ENCODE peak calls at places on chromosome 18, in nine cellular contexts. X, I, H, E, S, U, W, M and P are unnamed samples.

GRCh38 chr18:56298935-56299334 is 339.5 kb downstream of the TXNL1 start:
- DNase-seq in W (no peak), M (peak; percentile 68), X (peak; percentile 15), S (peak; percentile 75), U (no peak), E (no peak), I (no peak), H (no peak), P (no peak)

GRCh38 chr18:6382968-6383367 is 31.7 kb downstream of the L3MBTL4 start:
- DNase-seq in W (no peak), U (peak; percentile 9), M (no peak), S (no peak), H (no peak), X (no peak), E (no peak), I (no peak), P (peak; percentile 93)

GRCh38 chr18:21997207-21998143 is 171.9 kb upstream of the GATA6 start:
- DNase-seq in U (peak; percentile 70), I (peak; percentile 68), X (peak; percentile 63), W (no peak), M (peak; percentile 37), E (no peak), S (peak; percentile 49), H (no peak), P (peak; percentile 62)

GRCh38 chr18:75125359-75126331 is 83.3 kb downstream of the PTGR3 start:
- DNase-seq in H (no peak), I (no peak), W (no peak), U (no peak), E (no peak), S (no peak), M (no peak), X (no peak), P (peak; percentile 70)

GRCh38 chr18:2846638-2847340 is at the start of gene EMILIN2:
- DNase-seq in M (peak; percentile 72), I (peak; percentile 86), E (peak; percentile 85), H (no peak), U (peak; percentile 70), X (peak; percentile 47), W (no peak), S (peak; percentile 78), P (peak; percentile 69)

GRCh38 chr18:13680612-13681011 is 45.7 kb downstream of the FAM210A start:
- DNase-seq in E (no peak), S (no peak), W (no peak), I (no peak), H (no peak), X (no peak), U (peak; percentile 63), M (no peak), P (peak; percentile 62)

GRCh38 chr18:64037812-64038414 is 68.0 kb downstream of the SERPINB8 start:
- DNase-seq in H (peak; percentile 49), X (peak; percentile 22), M (peak; percentile 36), S (peak; percentile 21), E (no peak), W (no peak), U (peak; percentile 62), I (peak; percentile 70), P (peak; percentile 66)

GRCh38 chr18:13032173-13032572 is 41.0 kb downstream of the CEP192 start:
- DNase-seq in W (no peak), M (no peak), S (no peak), H (no peak), I (no peak), U (no peak), X (no peak), E (no peak), P (no peak)

GRCh38 chr18:79275992-79276391 is 119.7 kb upstream of the NFATC1 start:
- DNase-seq in W (no peak), I (peak; percentile 45), S (peak; percentile 42), M (peak; percentile 65), U (no peak), E (no peak), H (no peak), X (no peak), P (no peak)

GRCh38 chr18:77067315-77068061 is 65.1 kb downstream of the MBP start:
- DNase-seq in U (no peak), X (peak; percentile 70), I (no peak), S (peak; percentile 91), W (no peak), H (no peak), M (peak; percentile 87), E (peak; percentile 73), P (no peak)

GRCh38 chr18:10057808-10058791 is 144.3 kb downstream of the VAPA start:
- DNase-seq in W (no peak), M (peak; percentile 87), I (no peak), X (peak; percentile 61), U (no peak), E (no peak), H (no peak), S (peak; percentile 93), P (peak; percentile 42)

GRCh38 chr18:44968336-44968735 is 287.6 kb downstream of the SETBP1 start:
- DNase-seq in I (no peak), X (no peak), H (no peak), W (no peak), S (no peak), E (no peak), M (no peak), U (peak; percentile 25), P (no peak)

GRCh38 chr18:13457327-13457726 is 238.8 kb downstream of the LDLRAD4 start:
- DNase-seq in S (no peak), I (no peak), H (no peak), X (no peak), U (no peak), M (no peak), W (no peak), E (no peak), P (no peak)

GRCh38 chr18:63158676-63159291 is 160.8 kb downstream of the BCL2 start:
- DNase-seq in M (no peak), H (no peak), X (no peak), U (no peak), W (no peak), E (no peak), S (no peak), I (no peak), P (no peak)

GRCh38 chr18:79508565-79509535 is 113.1 kb downstream of the NFATC1 start:
- DNase-seq in X (no peak), S (no peak), H (no peak), W (no peak), U (no peak), M (no peak), E (peak; percentile 56), I (peak; percentile 81), P (peak; percentile 72)

GRCh38 chr18:25284861-25285574 is 66.9 kb downstream of the ZNF521 start:
- DNase-seq in U (peak; percentile 39), X (peak; percentile 50), S (peak; percentile 31), I (no peak), E (peak; percentile 62), W (no peak), H (peak; percentile 75), M (peak; percentile 53), P (no peak)

GRCh38 chr18:42883177-42883576 is 232.3 kb downstream of the RIT2 start:
- DNase-seq in W (no peak), H (no peak), E (no peak), M (no peak), U (no peak), I (no peak), X (no peak), S (no peak), P (no peak)

GRCh38 chr18:60019463-60019840 is 119.7 kb downstream of the PMAIP1 start:
- DNase-seq in M (peak; percentile 66), I (no peak), H (no peak), S (peak; percentile 93), U (peak; percentile 2), X (peak; percentile 73), W (no peak), E (no peak), P (peak; percentile 8)

GRCh38 chr18:39966275-39966674 is 1988.8 kb upstream of the PIK3C3 start:
- DNase-seq in M (no peak), W (no peak), I (no peak), X (no peak), H (no peak), E (no peak), U (peak; percentile 17), S (no peak), P (no peak)

GRCh38 chr18:77131652-77132368 is 773 bp downstream of the MBP start:
- DNase-seq in H (peak; percentile 57), M (peak; percentile 51), E (peak; percentile 83), S (peak; percentile 28), X (no peak), I (peak; percentile 85), W (no peak), U (peak; percentile 45), P (peak; percentile 71)

GRCh38 chr18:73918816-73919215 is 228.8 kb downstream of the FBXO15 start:
- DNase-seq in S (no peak), U (no peak), I (no peak), M (no peak), X (no peak), W (no peak), E (no peak), H (no peak), P (no peak)